ENCODE peak calls at places on chromosomes 1 and 21, in six cellular contexts. G is activated B cell treated with CpG ODN at 0.5 μM for 24 hours, U is upper lobe of right lung, J is AG04449, D is HFF-Myc, W is GM13977. X is an unnamed sample.

GRCh38 chr1:31782066-31782762 is 18.1 kb upstream of the ADGRB2 start:
- DNase-seq in J (no peak), U (no peak), D (no peak), W (no peak), G (no peak), X (no peak)

GRCh38 chr1:54153548-54154439 is 994 bp upstream of the CDCP2 start:
- DNase-seq in J (no peak), D (peak), G (no peak), U (no peak), W (no peak), X (no peak)

GRCh38 chr21:36753556-36753955 is 54.6 kb downstream of the SIM2 start:
- DNase-seq in J (peak), G (no peak), W (no peak), D (no peak), U (no peak), X (no peak)

GRCh38 chr1:88272216-88272615 is 411.9 kb upstream of the PKN2 start:
- DNase-seq in U (no peak), J (no peak), W (no peak), D (no peak), G (no peak), X (no peak)

GRCh38 chr1:47701283-47701682 is 263.4 kb downstream of the FOXD2 start:
- DNase-seq in G (no peak), U (no peak), D (no peak), J (no peak), W (no peak), X (no peak)

GRCh38 chr1:159936284-159936904 is 9.0 kb downstream of the IGSF9 start:
- DNase-seq in D (no peak), U (peak), W (peak), J (no peak), G (peak), X (peak)

GRCh38 chr1:74771913-74772515 is 39.1 kb downstream of the TYW3 start:
- DNase-seq in U (no peak), D (peak), J (peak), W (no peak), G (no peak), X (no peak)

GRCh38 chr1:119554188-119554587 is 47.2 kb downstream of the HSD3B1 start:
- DNase-seq in W (no peak), J (peak), U (no peak), D (peak), G (no peak), X (no peak)

GRCh38 chr21:46031484-46031883 is 49.9 kb downstream of the COL6A1 start:
- DNase-seq in W (no peak), J (no peak), G (no peak), U (no peak), D (no peak), X (no peak)

GRCh38 chr21:16419188-16419874 is 689.5 kb downstream of the USP25 start:
- DNase-seq in G (no peak), J (no peak), W (no peak), D (peak), U (peak), X (no peak)

GRCh38 chr1:202616355-202616910 is 93.8 kb downstream of the SYT2 start:
- DNase-seq in D (no peak), J (no peak), G (no peak), U (no peak), W (no peak), X (peak)

DNA sequence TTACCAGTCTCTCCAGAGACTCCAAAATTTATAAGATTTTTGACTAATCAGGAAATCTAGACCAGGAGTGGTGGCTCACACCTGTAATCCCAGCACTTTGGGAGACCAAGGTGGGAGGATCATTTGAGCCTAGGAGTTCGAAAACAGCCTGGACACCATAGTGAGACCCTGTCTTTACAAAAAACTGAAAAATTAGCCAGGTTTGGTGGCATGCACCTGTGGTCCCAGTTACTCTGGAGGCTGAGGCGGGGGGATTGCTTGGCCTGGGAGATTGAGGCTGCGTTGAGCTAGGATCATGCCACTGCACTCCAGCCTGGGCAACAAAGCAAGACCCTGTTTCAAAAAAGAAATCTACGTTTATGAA is 10.0 kb downstream of the ATP8B2 start:
- DNase-seq in D (no peak), U (no peak), G (no peak), W (no peak), J (no peak), X (no peak)
- TF ChIP-seq CTCF in D (no peak), U (no peak), G (no peak), W (peak), J (no peak), X (peak)

DNA sequence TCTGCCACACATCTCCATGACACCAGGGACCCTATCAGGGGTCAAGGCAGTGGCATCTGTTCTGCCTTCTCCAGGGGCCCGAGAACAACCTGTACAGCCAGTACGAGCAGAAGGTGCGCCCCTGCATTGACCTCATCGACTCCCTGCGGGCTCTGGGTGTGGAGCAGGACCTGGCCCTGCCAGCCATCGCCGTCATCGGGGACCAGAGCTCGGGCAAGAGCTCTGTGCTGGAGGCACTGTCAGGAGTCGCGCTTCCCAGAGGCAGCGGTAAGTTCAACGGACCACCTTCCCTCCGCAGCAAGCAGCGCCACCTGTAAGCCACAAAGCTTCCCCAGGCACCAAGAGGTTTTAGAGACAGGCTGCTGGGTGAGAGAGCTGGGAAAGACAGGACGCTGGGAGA is 15.9 kb downstream of the MX2 start:
- DNase-seq in U (no peak), J (no peak), G (no peak), W (no peak), D (no peak), X (no peak)
- TF ChIP-seq CTCF in U (no peak), J (no peak), G (no peak), W (no peak), D (no peak), X (no peak)

GRCh38 chr21:39882186-39882882 is 15.1 kb downstream of the PCP4 start:
- DNase-seq in J (no peak), G (no peak), D (no peak), U (no peak), W (no peak), X (no peak)

GRCh38 chr21:39881661-39882060 is 14.4 kb downstream of the PCP4 start:
- DNase-seq in W (no peak), U (no peak), G (no peak), D (no peak), J (no peak), X (no peak)

GRCh38 chr21:39888848-39889247 is 21.6 kb downstream of the PCP4 start:
- DNase-seq in U (no peak), J (no peak), W (no peak), G (no peak), D (no peak), X (no peak)

GRCh38 chr21:39891111-39891510 is 23.9 kb downstream of the PCP4 start:
- DNase-seq in G (no peak), W (no peak), J (no peak), D (no peak), U (no peak), X (no peak)

DNA sequence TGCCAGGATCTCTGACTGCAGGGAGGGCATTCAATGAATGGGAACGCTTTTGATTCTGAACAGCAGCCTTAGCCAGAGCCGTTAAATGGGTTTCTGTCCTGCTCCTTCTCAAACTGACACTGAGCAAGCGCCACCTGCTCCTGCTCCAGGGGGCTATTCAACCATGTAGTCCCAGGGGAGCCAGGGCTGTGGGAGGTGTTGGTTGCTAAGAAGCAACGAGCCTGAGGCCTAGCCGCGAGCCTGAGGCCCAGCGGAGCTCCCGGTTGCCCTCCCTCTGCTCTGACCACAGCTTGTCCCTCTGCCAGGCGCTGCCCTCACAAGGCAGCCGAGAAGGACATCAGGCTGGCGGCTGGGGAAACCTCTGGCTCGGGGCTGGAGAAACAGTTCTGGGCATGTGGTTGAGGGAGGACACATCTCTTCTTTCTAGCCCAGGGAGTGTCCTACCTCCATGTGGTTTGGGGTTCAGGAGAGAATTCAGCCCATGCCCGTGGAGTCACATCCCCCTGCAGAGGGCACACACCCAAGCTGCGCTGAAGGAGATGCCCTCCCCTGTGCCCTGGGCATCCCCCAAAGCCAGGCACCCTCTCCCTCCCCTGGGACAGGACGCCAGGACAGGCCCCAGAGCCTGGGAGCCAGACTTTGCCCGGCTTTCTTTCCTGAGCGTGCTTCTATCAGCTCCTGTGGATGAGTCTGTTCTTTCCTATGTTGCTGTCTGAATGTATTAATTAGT is 18.0 kb downstream of the PCP4 start:
- DNase-seq in U (no peak), J (no peak), D (no peak), W (no peak), G (no peak), X (no peak)
- TF ChIP-seq CTCF in U (no peak), J (no peak), D (no peak), W (no peak), G (no peak), X (no peak)

GRCh38 chr1:198711837-198712236 is 73.0 kb downstream of the PTPRC start:
- DNase-seq in D (no peak), U (no peak), W (no peak), J (no peak), G (no peak), X (no peak)

GRCh38 chr1:198717510-198717909 is 78.7 kb downstream of the PTPRC start:
- DNase-seq in G (no peak), D (no peak), U (no peak), J (no peak), W (no peak), X (no peak)

GRCh38 chr1:198716051-198716450 is 77.2 kb downstream of the PTPRC start:
- DNase-seq in D (no peak), G (no peak), W (no peak), U (no peak), J (no peak), X (no peak)

DNA sequence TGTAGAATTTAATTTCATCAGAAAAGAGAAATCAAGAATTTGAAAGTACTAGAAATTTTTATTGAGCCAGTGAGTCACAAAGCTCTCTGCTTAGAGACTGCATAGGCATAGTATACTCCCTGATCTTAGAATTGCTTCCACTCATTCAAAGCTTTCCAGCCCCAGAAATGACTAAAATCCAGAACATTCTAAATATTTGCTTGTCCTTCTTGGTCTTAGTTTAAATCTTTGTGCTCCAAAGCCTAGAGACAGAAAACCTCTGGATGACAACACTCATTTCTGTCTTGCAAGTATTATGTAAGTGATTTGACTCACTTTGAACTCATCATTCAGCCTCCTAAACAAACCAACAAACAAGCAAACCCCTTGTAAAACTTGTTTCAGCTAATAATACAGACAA is 74.2 kb downstream of the PTPRC start:
- DNase-seq in J (peak), W (no peak), U (no peak), G (no peak), D (no peak), X (no peak)
- TF ChIP-seq CTCF in J (no peak), W (no peak), U (no peak), G (no peak), D (no peak), X (no peak)

GRCh38 chr1:45300669-45300997 is 26.1 kb upstream of the HPDL start:
- DNase-seq in W (no peak), J (no peak), G (no peak), D (no peak), U (no peak), X (no peak)

GRCh38 chr1:45305231-45305630 is 21.5 kb upstream of the HPDL start:
- DNase-seq in J (no peak), G (no peak), U (no peak), W (no peak), D (no peak), X (no peak)

GRCh38 chr1:45303582-45304310 is 22.9 kb upstream of the HPDL start:
- DNase-seq in W (peak), U (peak), J (peak), D (peak), G (peak), X (peak)

GRCh38 chr1:45304311-45305081 is 22.2 kb upstream of the HPDL start:
- DNase-seq in G (no peak), J (no peak), W (peak), D (no peak), U (peak), X (no peak)

GRCh38 chr1:45302505-45303331 is 24.0 kb upstream of the HPDL start:
- DNase-seq in J (no peak), W (no peak), D (no peak), U (no peak), G (no peak), X (no peak)
- TF ChIP-seq CTCF in J (no peak), W (no peak), D (no peak), U (no peak), G (no peak), X (no peak)